ENCODE peak calls at places on chromosomes 3 and 15, in six cellular contexts. A, F, Q, R, Z and H are unnamed samples.
A peak's percentile ranks its signal among the peaks of the same experiment; 100 is the strongest.

GRCh38 chr3:113968986-113969385 is 21.2 kb downstream of the ZDHHC23 start:
- DNase-seq in R (no peak), Q (no peak), A (no peak), Z (no peak), F (no peak), H (no peak)

GRCh38 chr3:38538773-38539353 is 42.7 kb downstream of the EXOG start:
- DNase-seq in Z (no peak), R (no peak), F (no peak), A (no peak), Q (no peak), H (no peak)

GRCh38 chr3:13141991-13142412 is 68.8 kb upstream of the IQSEC1 start:
- DNase-seq in R (peak; percentile 30), Z (peak; percentile 83), A (peak; percentile 28), F (peak; percentile 82), Q (peak; percentile 73), H (peak; percentile 53)

GRCh38 chr3:52625041-52625440 is 60.7 kb downstream of the PBRM1 start:
- DNase-seq in Q (no peak), F (no peak), R (no peak), A (no peak), Z (no peak), H (no peak)

GRCh38 chr15:51094606-51095569 is at the start of gene TNFAIP8L3:
- DNase-seq in Q (peak; percentile 18), F (peak; percentile 25), A (no peak), R (no peak), Z (peak; percentile 57), H (peak; percentile 36)

GRCh38 chr15:71374607-71375352 is 259.5 kb downstream of the THSD4 start:
- DNase-seq in A (peak; percentile 82), F (no peak), Z (no peak), Q (no peak), R (peak; percentile 77), H (peak; percentile 5)

GRCh38 chr15:39919740-39920509 is at the start of gene GPR176:
- DNase-seq in Z (peak; percentile 75), A (peak; percentile 84), Q (peak; percentile 49), F (peak; percentile 77), R (peak; percentile 91), H (peak; percentile 63)

GRCh38 chr3:127701281-127701792 is 28.6 kb downstream of the ABTB1 start:
- DNase-seq in F (no peak), A (no peak), Z (no peak), Q (no peak), R (no peak), H (no peak)

GRCh38 chr3:53577486-53577885 is 83.1 kb downstream of the CACNA1D start:
- DNase-seq in F (peak; percentile 50), Q (no peak), R (no peak), A (no peak), Z (no peak), H (peak; percentile 79)

GRCh38 chr3:156176048-156176447 is 55.7 kb downstream of the KCNAB1 start:
- DNase-seq in Q (no peak), A (no peak), R (no peak), F (no peak), Z (no peak), H (no peak)

GRCh38 chr3:194868831-194869230 is 183.1 kb downstream of the FAM43A start:
- DNase-seq in R (no peak), A (no peak), Z (no peak), Q (no peak), F (no peak), H (no peak)

GRCh38 chr3:78887608-78888011 is 880.2 kb downstream of the ROBO1 start:
- DNase-seq in Z (no peak), A (peak; percentile 60), F (no peak), R (peak; percentile 49), Q (no peak), H (no peak)

GRCh38 chr15:71780349-71780976 is 29.9 kb upstream of the NR2E3 start:
- DNase-seq in Z (no peak), F (peak; percentile 85), R (peak; percentile 75), Q (peak; percentile 41), A (peak; percentile 66), H (no peak)

GRCh38 chr3:98733778-98734281 is 29.3 kb upstream of the ST3GAL6 start:
- DNase-seq in Q (peak; percentile 8), A (no peak), R (peak; percentile 47), Z (no peak), F (peak; percentile 32), H (no peak)

GRCh38 chr3:119653871-119654270 is 6.5 kb downstream of the POPDC2 start:
- DNase-seq in F (no peak), A (no peak), Q (no peak), R (no peak), Z (no peak), H (no peak)

GRCh38 chr3:71384393-71384792 is 199.1 kb downstream of the FOXP1 start:
- DNase-seq in A (no peak), Z (no peak), Q (no peak), F (peak; percentile 50), R (no peak), H (peak; percentile 79)

GRCh38 chr15:74025436-74025835 is 30.9 kb downstream of the PML start:
- DNase-seq in Z (no peak), A (peak; percentile 61), F (no peak), R (no peak), Q (no peak), H (no peak)

GRCh38 chr3:77051927-77052542 is 12.1 kb downstream of the ROBO2 start:
- DNase-seq in R (no peak), Z (no peak), F (no peak), A (no peak), Q (no peak), H (no peak)

GRCh38 chr3:86989611-86990010 is 1.3 kb downstream of the VGLL3 start:
- DNase-seq in A (peak; percentile 38), R (no peak), Q (no peak), F (no peak), Z (no peak), H (no peak)

GRCh38 chr3:57826952-57827723 is 71.0 kb downstream of the SLMAP start:
- DNase-seq in A (no peak), Q (no peak), R (no peak), Z (no peak), F (peak; percentile 44), H (peak; percentile 5)

GRCh38 chr3:65439641-65440040 is 599.1 kb downstream of the MAGI1 start:
- DNase-seq in R (peak; percentile 75), F (peak; percentile 87), A (peak; percentile 74), Q (peak; percentile 44), Z (peak; percentile 59), H (no peak)

GRCh38 chr3:72317491-72317890 is 530.8 kb downstream of the SHQ1 start:
- DNase-seq in Q (no peak), R (no peak), Z (no peak), A (peak; percentile 24), F (no peak), H (no peak)

GRCh38 chr3:191476053-191476787 is 15.3 kb downstream of the PYDC2 start:
- DNase-seq in R (peak; percentile 42), Q (no peak), A (no peak), Z (no peak), F (peak; percentile 21), H (no peak)

GRCh38 chr3:111069974-111070751 is 1.5 kb upstream of the NECTIN3 start:
- DNase-seq in F (peak; percentile 44), Q (no peak), Z (no peak), R (peak; percentile 36), A (peak; percentile 30), H (peak; percentile 5)

GRCh38 chr3:147419062-147419701 is 10.0 kb downstream of the ZIC1 start:
- DNase-seq in Q (peak; percentile 84), F (peak; percentile 94), A (peak; percentile 15), R (peak; percentile 18), Z (peak; percentile 94), H (peak; percentile 5)

GRCh38 chr15:51982013-51982769 is 10.6 kb upstream of the LEO1 start:
- DNase-seq in A (peak; percentile 82), Z (no peak), Q (no peak), F (peak; percentile 55), R (peak; percentile 92), H (peak; percentile 90)

GRCh38 chr3:13006216-13006990 is 66.8 kb downstream of the IQSEC1 start:
- DNase-seq in F (no peak), A (no peak), Z (no peak), Q (no peak), R (no peak), H (no peak)

GRCh38 chr15:100852630-100853029 is 27.0 kb upstream of the ALDH1A3 start:
- DNase-seq in F (no peak), Q (no peak), Z (no peak), R (no peak), A (no peak), H (no peak)

GRCh38 chr15:67542192-67542461 is 376 bp upstream of the MAP2K5 start:
- DNase-seq in F (peak; percentile 26), A (no peak), Q (no peak), R (peak; percentile 38), Z (no peak), H (no peak)

GRCh38 chr3:163056874-163057497 is 1560.4 kb downstream of the OTOL1 start:
- DNase-seq in Q (peak; percentile 41), A (peak; percentile 19), R (peak; percentile 64), Z (peak; percentile 80), F (peak; percentile 71), H (peak; percentile 71)

DNA sequence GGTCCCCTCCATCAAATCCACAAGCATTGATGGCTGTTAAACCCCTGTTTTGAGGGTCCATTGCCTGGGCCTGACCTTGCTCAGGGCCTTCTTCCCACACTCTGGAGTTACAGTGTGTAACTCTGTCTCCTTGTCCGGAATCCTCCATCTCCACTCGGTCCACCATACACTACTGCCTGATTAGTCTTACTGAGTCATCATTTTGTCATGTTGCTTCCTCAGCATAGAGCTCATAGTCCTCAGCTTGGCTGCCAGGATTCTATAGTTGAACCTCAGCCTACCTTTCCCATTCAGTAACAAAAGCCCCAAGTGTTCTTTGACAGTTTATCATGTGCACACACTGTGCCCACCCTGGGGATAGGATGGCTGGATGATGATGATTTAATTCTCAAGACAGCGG is 113.0 kb downstream of the PDE8A start:
- DNase-seq in F (no peak), Q (no peak), Z (no peak), R (peak; percentile 38), A (peak; percentile 74), H (peak; percentile 11)
- H3K36me3 ChIP-seq in F (no peaks in the 10 kb centered on the region), Q (peaks cover 5% of the 10 kb centered on the region), Z (no peaks in the 10 kb centered on the region), R (peaks cover 49% of the 10 kb centered on the region), A (peaks cover 16% of the 10 kb centered on the region), H (peaks cover 4% of the 10 kb centered on the region)

GRCh38 chr15:70339551-70340517 is 242.1 kb upstream of the TLE3 start:
- DNase-seq in R (peak; percentile 97), F (no peak), Q (no peak), Z (peak; percentile 28), A (peak; percentile 22), H (peak; percentile 85)
- H2BK5ac ChIP-seq in R (no peak overlapping the region), F (no peak overlapping the region), Q (no peak overlapping the region), Z (no peak overlapping the region), A (no peak overlapping the region), H (no peak overlapping the region)

GRCh38 chr3:149160754-149161289 is 31.4 kb downstream of the HPS3 start:
- DNase-seq in F (no peak), R (no peak), Q (no peak), Z (no peak), A (peak; percentile 10), H (no peak)

GRCh38 chr3:149162007-149162406 is 32.6 kb downstream of the HPS3 start:
- DNase-seq in Q (no peak), F (no peak), Z (no peak), R (no peak), A (no peak), H (no peak)

GRCh38 chr3:149167898-149168297 is 38.5 kb downstream of the HPS3 start:
- DNase-seq in Z (no peak), F (no peak), Q (no peak), R (no peak), A (no peak), H (no peak)

GRCh38 chr3:149163066-149163465 is 33.6 kb downstream of the HPS3 start:
- DNase-seq in Z (no peak), R (no peak), F (no peak), Q (no peak), A (no peak), H (no peak)
- H3K36me3 ChIP-seq in Z (no peaks in the 10 kb centered on the region), R (peaks cover 96% of the 10 kb centered on the region), F (peaks cover 1% of the 10 kb centered on the region), Q (peaks cover 97% of the 10 kb centered on the region), A (peaks cover 34% of the 10 kb centered on the region), H (peaks cover 4% of the 10 kb centered on the region)

GRCh38 chr15:63712828-63713520 is 115.8 kb downstream of the FBXL22 start:
- DNase-seq in Z (no peak), R (no peak), F (no peak), Q (no peak), A (no peak), H (no peak)
- H2BK5ac ChIP-seq in Z (no peak overlapping the region), R (no peak overlapping the region), F (no peak overlapping the region), Q (no peak overlapping the region), A (no peak overlapping the region), H (no peak overlapping the region)